ENCODE peak calls at places on chromosomes 4 and X, in seven cellular contexts. U is CD8-positive, alpha-beta memory T cell; J is aorta; Q is heart left ventricle; V is lung; D is fibroblast of lung; X is psoas muscle. W is an unnamed sample.
A peak's percentile ranks its signal among the peaks of the same experiment; 100 is the strongest.

GRCh38 chrX:8201896-8202331 is 30.8 kb upstream of the VCX2 start:
- DNase-seq in D (peak; percentile 95), U (no peak), V (no peak), X (no peak), J (no peak), Q (peak; percentile 32), W (no peak)

GRCh38 chrX:68415289-68415688 is 18.0 kb downstream of the OPHN1 start:
- DNase-seq in D (peak; percentile 83), X (peak; percentile 70), V (no peak), U (no peak), J (no peak), Q (peak; percentile 61), W (no peak)

GRCh38 chr4:9898596-9899345 is 117.3 kb downstream of the DRD5 start:
- DNase-seq in U (no peak), X (no peak), D (no peak), J (no peak), V (peak; percentile 41), Q (peak; percentile 78), W (no peak)

GRCh38 chrX:110671068-110671803 is 124.4 kb downstream of the CHRDL1 start:
- DNase-seq in V (no peak), D (peak; percentile 58), X (no peak), J (no peak), U (no peak), Q (no peak), W (no peak)

GRCh38 chr4:158316264-158316663 is 106.0 kb downstream of the TMEM144 start:
- DNase-seq in D (peak; percentile 69), Q (no peak), J (no peak), X (no peak), V (no peak), U (no peak), W (no peak)

GRCh38 chr4:34293459-34293858 is 1950.9 kb downstream of the ARAP2 start:
- DNase-seq in J (no peak), D (no peak), U (no peak), V (no peak), X (no peak), Q (no peak), W (no peak)

GRCh38 chr4:15132739-15133138 is 130.5 kb downstream of the CPEB2 start:
- DNase-seq in U (no peak), X (no peak), D (no peak), V (no peak), J (no peak), Q (no peak), W (no peak)

GRCh38 chrX:65524139-65524538 is 10.4 kb downstream of the LAS1L start:
- DNase-seq in U (no peak), J (no peak), V (no peak), X (no peak), D (no peak), Q (no peak), W (no peak)

GRCh38 chr4:114136067-114136466 is 156.6 kb upstream of the ARSJ start:
- DNase-seq in D (peak; percentile 27), J (no peak), Q (no peak), X (no peak), U (no peak), V (no peak), W (no peak)

GRCh38 chr4:14916554-14917304 is 85.6 kb upstream of the CPEB2 start:
- DNase-seq in X (no peak), D (peak; percentile 84), J (no peak), U (no peak), Q (peak; percentile 51), V (no peak), W (no peak)

GRCh38 chr4:181541396-181541795 is 701.8 kb upstream of the TENM3 start:
- DNase-seq in J (no peak), Q (no peak), D (peak; percentile 77), U (no peak), V (no peak), X (no peak), W (no peak)

GRCh38 chrX:20913760-20914159 is 460.5 kb upstream of the CNKSR2 start:
- DNase-seq in J (no peak), Q (no peak), V (no peak), U (no peak), D (no peak), X (no peak), W (no peak)

GRCh38 chr4:147782087-147782781 is 50.3 kb downstream of the ARHGAP10 start:
- DNase-seq in Q (no peak), J (no peak), U (no peak), X (no peak), V (no peak), D (peak; percentile 65), W (no peak)

GRCh38 chrX:19829817-19830216 is 57.6 kb downstream of the SH3KBP1 start:
- DNase-seq in D (no peak), U (no peak), J (no peak), Q (no peak), V (no peak), X (no peak), W (no peak)

GRCh38 chr4:29326816-29327215 is 1393.4 kb upstream of the PCDH7 start:
- DNase-seq in J (no peak), U (no peak), X (no peak), Q (no peak), D (peak; percentile 9), V (no peak), W (no peak)

GRCh38 chrX:110286126-110286525 is 31.8 kb downstream of the AMMECR1 start:
- DNase-seq in J (no peak), X (no peak), Q (no peak), D (peak; percentile 86), U (no peak), V (no peak), W (no peak)

GRCh38 chr4:7279902-7280301 is 87.6 kb downstream of the SORCS2 start:
- DNase-seq in J (no peak), X (no peak), V (no peak), Q (no peak), U (no peak), D (peak; percentile 62), W (no peak)

GRCh38 chrX:100643943-100644587 is at the start of gene SRPX2:
- DNase-seq in V (no peak), D (peak; percentile 91), X (peak; percentile 68), Q (peak; percentile 58), U (no peak), J (no peak), W (no peak)

GRCh38 chrX:3227526-3227925 is 118.9 kb downstream of the MXRA5 start:
- DNase-seq in X (no peak), Q (no peak), D (no peak), J (no peak), V (no peak), U (no peak), W (no peak)

GRCh38 chrX:124413244-124413643 is 66.9 kb downstream of the SH2D1A start:
- DNase-seq in V (no peak), Q (no peak), X (no peak), J (no peak), D (no peak), U (no peak), W (no peak)

GRCh38 chr4:102116121-102116520 is 229.2 kb downstream of the SLC39A8 start:
- DNase-seq in X (no peak), D (no peak), U (no peak), V (no peak), J (no peak), Q (no peak), W (no peak)

GRCh38 chr4:165684177-165684870 is 188.7 kb upstream of the TLL1 start:
- DNase-seq in V (no peak), U (no peak), D (peak; percentile 89), Q (no peak), X (no peak), J (no peak), W (no peak)

GRCh38 chr4:76968937-76969336 is 19.4 kb downstream of the SEPTIN11 start:
- DNase-seq in J (no peak), D (no peak), V (no peak), X (no peak), U (no peak), Q (peak; percentile 26), W (no peak)

GRCh38 chr4:109985993-109986640 is 73.4 kb downstream of the EGF start:
- DNase-seq in V (no peak), Q (no peak), J (no peak), U (no peak), D (peak; percentile 12), X (no peak), W (no peak)

GRCh38 chr4:47213971-47214370 is 182.6 kb downstream of the GABRB1 start:
- DNase-seq in V (no peak), U (no peak), D (peak; percentile 98), Q (no peak), J (no peak), X (no peak), W (no peak)

GRCh38 chr4:183635737-183636136 is 23.2 kb downstream of the RWDD4 start:
- DNase-seq in V (no peak), D (no peak), U (no peak), J (no peak), X (no peak), Q (no peak), W (no peak)

DNA sequence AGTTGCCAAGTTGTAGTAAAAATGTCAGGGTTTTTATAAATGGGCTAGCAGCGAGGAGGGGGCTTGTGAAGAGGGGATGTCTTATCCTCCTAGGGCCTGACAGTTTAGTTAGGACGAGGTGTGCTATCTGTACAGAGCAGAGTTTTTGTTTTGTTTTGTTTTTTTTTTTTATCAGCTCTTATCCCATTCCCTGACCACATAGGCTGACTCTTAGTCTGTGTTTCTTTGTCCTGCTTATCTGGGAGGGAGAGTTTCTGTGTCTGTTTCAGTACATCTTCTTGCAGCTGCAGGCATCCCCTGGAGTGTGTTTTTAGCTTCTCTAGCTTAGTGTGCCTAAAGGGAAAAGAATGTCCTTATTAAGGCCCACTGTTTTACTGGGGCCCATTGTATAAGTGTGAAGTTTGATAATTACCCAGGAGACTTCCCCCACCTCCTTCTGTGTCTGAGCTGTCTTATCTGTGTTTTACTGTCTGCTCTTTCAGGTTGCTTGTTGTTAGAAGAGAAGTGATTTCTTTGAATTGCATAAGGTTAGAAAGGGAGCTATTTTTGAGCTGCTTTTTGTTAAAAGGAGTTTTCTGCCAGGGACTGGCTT is 32.0 kb downstream of the PAGE2 start:
- DNase-seq in D (peak; percentile 14), V (no peak), Q (no peak), U (no peak), J (no peak), X (no peak), W (no peak)
- H3K4me1 ChIP-seq in D (no peaks in the 10 kb centered on the region), V (no peaks in the 10 kb centered on the region), Q (no peaks in the 10 kb centered on the region), U (peaks cover 25% of the 10 kb centered on the region), J (no peaks in the 10 kb centered on the region), X (no peaks in the 10 kb centered on the region), W (peaks cover 36% of the 10 kb centered on the region)

GRCh38 chr4:124167602-124168001 is 544.9 kb downstream of the ANKRD50 start:
- DNase-seq in U (no peak), Q (no peak), D (peak; percentile 59), X (no peak), J (peak; percentile 57), V (no peak), W (no peak)
- H3K9me3 ChIP-seq in U (no peaks in the 10 kb centered on the region), Q (no peaks in the 10 kb centered on the region), D (no peaks in the 10 kb centered on the region), X (no peaks in the 10 kb centered on the region), J (no peaks in the 10 kb centered on the region), V (peaks cover 4% of the 10 kb centered on the region), W (no peaks in the 10 kb centered on the region)

GRCh38 chrX:42804524-42804923 is 26.6 kb upstream of the PPP1R2C start:
- DNase-seq in Q (no peak), X (no peak), J (no peak), U (no peak), V (no peak), D (no peak), W (no peak)
- H3K4me1 ChIP-seq in Q (no peaks in the 10 kb centered on the region), X (no peaks in the 10 kb centered on the region), J (no peaks in the 10 kb centered on the region), U (no peaks in the 10 kb centered on the region), V (no peaks in the 10 kb centered on the region), D (no peaks in the 10 kb centered on the region), W (no peaks in the 10 kb centered on the region)

DNA sequence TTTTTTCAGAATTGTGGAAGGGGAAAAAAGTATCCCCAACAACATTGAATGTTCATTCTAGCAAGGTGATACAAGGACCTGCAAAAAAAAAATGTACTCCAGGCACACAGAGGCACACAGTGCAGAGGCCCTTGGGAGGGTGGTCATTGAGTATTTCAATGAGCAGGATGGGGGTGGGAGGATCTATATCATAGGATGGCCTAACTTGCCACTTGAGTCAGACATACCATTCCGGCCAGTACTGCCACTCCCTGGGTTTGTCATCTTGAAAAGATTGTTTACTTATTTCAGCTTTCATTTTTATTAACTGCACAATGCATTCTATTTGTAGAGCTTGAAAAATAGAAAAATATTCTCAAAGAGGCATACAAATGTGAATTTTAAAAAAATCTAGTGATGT is 18.7 kb downstream of the ZNF595 start:
- DNase-seq in V (no peak), Q (no peak), J (no peak), D (no peak), U (no peak), X (no peak), W (no peak)
- H3K9me3 ChIP-seq in V (peaks cover 31% of the 10 kb centered on the region), Q (no peaks in the 10 kb centered on the region), J (peaks cover 22% of the 10 kb centered on the region), D (peaks cover 2% of the 10 kb centered on the region), U (peaks cover 35% of the 10 kb centered on the region), X (peaks cover 80% of the 10 kb centered on the region), W (no peaks in the 10 kb centered on the region)